ENCODE peak calls at places on chromosomes 7 and 10, in four cellular contexts. L, E, O and A are unnamed samples. For H3K4me1, the result is how much of the 10 kb centered on the place peaks cover.

GRCh38 chr7:17239683-17240521 is 58.5 kb upstream of the AHR start:
- DNase-seq in L (peak), E (no peak), O (peak), A (no peak)

GRCh38 chr10:71752391-71753090 is 20.8 kb downstream of the VSIR start:
- DNase-seq in L (no peak), E (no peak), O (no peak), A (no peak)

GRCh38 chr10:51186358-51186757 is 112.1 kb downstream of the PRKG1 start:
- DNase-seq in L (no peak), E (no peak), O (no peak), A (no peak)

GRCh38 chr10:73576890-73577591 is 14.1 kb downstream of the USP54 start:
- DNase-seq in L (no peak), E (no peak), O (no peak), A (no peak)

GRCh38 chr10:118542789-118543188 is 52.7 kb downstream of the PRLHR start:
- DNase-seq in L (no peak), E (no peak), O (no peak), A (no peak)

GRCh38 chr10:121240556-121240955 is 357.7 kb downstream of the FGFR2 start:
- DNase-seq in L (no peak), E (no peak), O (no peak), A (no peak)

GRCh38 chr10:51879238-51879637 is 179.8 kb upstream of the CSTF2T start:
- DNase-seq in L (no peak), E (no peak), O (no peak), A (no peak)

GRCh38 chr10:94500063-94500462 is 45.5 kb upstream of the HELLS start:
- DNase-seq in L (no peak), E (no peak), O (peak), A (no peak)

GRCh38 chr10:13865758-13866491 is 279.2 kb downstream of the PRPF18 start:
- DNase-seq in L (peak), E (no peak), O (no peak), A (peak)

GRCh38 chr7:31373337-31374289 is 33.1 kb upstream of the NEUROD6 start:
- DNase-seq in L (peak), E (peak), O (peak), A (peak)

GRCh38 chr7:129122086-129122750 is 22.3 kb upstream of the TSPAN33 start:
- DNase-seq in L (no peak), E (no peak), O (no peak), A (no peak)

GRCh38 chr7:151694828-151695580 is 175.3 kb upstream of the RHEB start:
- DNase-seq in L (no peak), E (no peak), O (peak), A (no peak)

GRCh38 chr10:83932245-83932644 is 207.1 kb upstream of the GHITM start:
- DNase-seq in L (no peak), E (no peak), O (no peak), A (no peak)

GRCh38 chr7:7913506-7913905 is 55.1 kb upstream of the GLCCI1 start:
- DNase-seq in L (no peak), E (no peak), O (peak), A (no peak)

GRCh38 chr10:53063805-53064204 is 291.2 kb upstream of the MBL2 start:
- DNase-seq in L (no peak), E (no peak), O (no peak), A (no peak)

GRCh38 chr7:111091623-111092370 is 870 bp downstream of the LRRN3 start:
- DNase-seq in L (no peak), E (no peak), O (no peak), A (no peak)

GRCh38 chr10:63206997-63207952 is 74.1 kb downstream of the NRBF2 start:
- DNase-seq in L (no peak), E (no peak), O (no peak), A (no peak)

GRCh38 chr10:114749014-114749413 is 72.6 kb upstream of the FHIP2A start:
- DNase-seq in L (no peak), E (peak), O (no peak), A (no peak)

GRCh38 chr7:157490465-157490912 is 153.7 kb downstream of the DNAJB6 start:
- DNase-seq in L (peak), E (peak), O (peak), A (peak)

GRCh38 chr7:125253454-125254182 is 324.0 kb upstream of the POT1 start:
- DNase-seq in L (no peak), E (no peak), O (no peak), A (no peak)

GRCh38 chr10:90859321-90859751 is 1.5 kb upstream of the HTR7 start:
- DNase-seq in L (peak), E (no peak), O (peak), A (peak)

GRCh38 chr7:4712371-4713182 is 30.5 kb downstream of the FOXK1 start:
- DNase-seq in L (no peak), E (peak), O (peak), A (peak)

GRCh38 chr10:122279725-122280141 is 8.6 kb downstream of the BTBD16 start:
- DNase-seq in L (peak), E (peak), O (peak), A (no peak)

GRCh38 chr10:48667960-48668541 is 16.6 kb upstream of the WDFY4 start:
- DNase-seq in L (no peak), E (no peak), O (no peak), A (no peak)

GRCh38 chr7:12030116-12030515 is 181.0 kb upstream of the TMEM106B start:
- DNase-seq in L (no peak), E (no peak), O (no peak), A (no peak)

GRCh38 chr10:30857803-30858202 is 173.9 kb downstream of the ZNF438 start:
- DNase-seq in L (no peak), E (no peak), O (no peak), A (no peak)

GRCh38 chr10:118276203-118276602 is 65.9 kb downstream of the FAM204A start:
- DNase-seq in L (no peak), E (no peak), O (no peak), A (no peak)

GRCh38 chr10:48608279-48608681 is 3.4 kb upstream of the ARHGAP22 start:
- DNase-seq in L (peak), E (peak), O (peak), A (peak)

GRCh38 chr7:2967705-2968104 is 76.0 kb downstream of the CARD11 start:
- DNase-seq in L (no peak), E (no peak), O (no peak), A (no peak)

GRCh38 chr7:142853739-142854504 is 954 bp upstream of the EPHB6 start:
- DNase-seq in L (peak), E (peak), O (peak), A (peak)

GRCh38 chr7:106029941-106030340 is 66.9 kb downstream of the CDHR3 start:
- DNase-seq in L (no peak), E (no peak), O (no peak), A (no peak)

GRCh38 chr10:58475322-58476277 is 37.1 kb upstream of the BICC1 start:
- DNase-seq in L (no peak), E (no peak), O (no peak), A (no peak)

GRCh38 chr7:75905785-75906604 is 9.0 kb upstream of the POR start:
- DNase-seq in L (no peak), E (no peak), O (peak), A (no peak)

GRCh38 chr7:100545636-100546128 is 6.7 kb downstream of the AGFG2 start:
- DNase-seq in L (peak), E (peak), O (peak), A (peak)

GRCh38 chr7:100544949-100545635 is 6.1 kb downstream of the AGFG2 start:
- DNase-seq in L (no peak), E (no peak), O (peak), A (no peak)

GRCh38 chr7:100546129-100546867 is 7.3 kb downstream of the AGFG2 start:
- DNase-seq in L (no peak), E (no peak), O (peak), A (no peak)

GRCh38 chr7:100543586-100543985 is 4.6 kb downstream of the AGFG2 start:
- DNase-seq in L (no peak), E (no peak), O (no peak), A (no peak)

DNA sequence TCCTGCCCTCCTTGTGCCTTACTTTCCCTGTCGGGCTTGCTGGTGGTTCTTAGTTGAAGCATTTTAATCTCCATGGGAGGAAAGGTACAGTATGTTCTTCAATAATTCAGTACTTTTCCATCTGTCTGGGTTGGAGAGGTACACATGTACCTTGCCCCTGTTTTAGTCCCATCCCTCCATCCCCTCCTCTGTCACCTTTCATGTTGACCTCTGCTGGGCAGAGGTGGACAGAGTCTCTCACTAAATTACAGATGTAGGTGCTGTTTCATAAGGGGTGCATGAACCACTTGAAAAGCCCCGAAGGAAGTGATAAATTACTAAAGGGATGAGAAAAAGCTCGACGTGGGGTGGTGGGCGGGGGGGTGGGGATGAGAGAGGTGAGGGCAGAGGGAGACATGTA is 5.4 kb downstream of the AGFG2 start:
- DNase-seq in L (no peak), E (no peak), O (peak), A (no peak)
- H3K4me1 ChIP-seq in L (half or more), E (half or more), O (half or more), A (half or more)

DNA sequence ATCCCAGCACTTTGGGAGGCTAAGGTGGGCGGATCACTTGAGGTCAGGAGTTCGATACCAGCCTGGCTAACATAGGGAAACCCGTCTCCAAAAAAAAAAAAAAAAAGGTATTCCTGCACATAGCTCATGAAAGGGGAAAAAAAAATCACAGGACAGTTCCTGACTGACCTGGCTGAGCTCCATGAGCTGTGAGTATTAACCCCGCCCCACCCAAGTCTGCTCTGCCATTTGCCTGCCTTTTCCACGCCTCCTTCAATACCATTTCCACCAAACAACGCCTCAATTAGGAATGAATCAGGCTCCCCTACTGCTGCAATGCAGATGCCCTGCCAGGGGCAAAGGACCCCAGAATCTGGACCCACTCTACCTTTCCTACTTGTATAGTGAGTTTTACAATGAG is 55.0 kb downstream of the PDIA4 start:
- DNase-seq in L (no peak), E (no peak), O (no peak), A (no peak)
- TF ChIP-seq TCF7L2 in L (no peak), E (no peak), O (no peak), A (no peak)

GRCh38 chr10:34838366-34838900 is 23.3 kb upstream of the PARD3 start:
- DNase-seq in L (no peak), E (no peak), O (no peak), A (no peak)
- TF ChIP-seq POLR2AphosphoS5 in L (no peak), E (no peak), O (no peak), A (no peak)

GRCh38 chr10:623039-623438 is 66.4 kb downstream of the DIP2C start:
- DNase-seq in L (no peak), E (no peak), O (no peak), A (no peak)
- H3K4me1 ChIP-seq in L (under half), E (under half), O (under half), A (under half)

GRCh38 chr7:22610258-22610657 is 110.3 kb upstream of the STEAP1B start:
- DNase-seq in L (no peak), E (no peak), O (no peak), A (no peak)
- TF ChIP-seq TCF7L2 in L (no peak), E (no peak), O (no peak), A (no peak)

GRCh38 chr7:25840209-25840792 is 311.7 kb upstream of the NFE2L3 start:
- DNase-seq in L (no peak), E (no peak), O (no peak), A (no peak)
- TF ChIP-seq POLR2AphosphoS5 in L (no peak), E (no peak), O (no peak), A (no peak)

GRCh38 chr10:43287056-43288007 is 20.5 kb upstream of the RASGEF1A start:
- DNase-seq in L (peak), E (peak), O (no peak), A (peak)

GRCh38 chr10:43284341-43284910 is 17.6 kb upstream of the RASGEF1A start:
- DNase-seq in L (no peak), E (no peak), O (no peak), A (no peak)

GRCh38 chr10:43278216-43278615 is 11.4 kb upstream of the RASGEF1A start:
- DNase-seq in L (no peak), E (no peak), O (no peak), A (no peak)

GRCh38 chr10:43286076-43286805 is 19.4 kb upstream of the RASGEF1A start:
- DNase-seq in L (no peak), E (no peak), O (no peak), A (no peak)

DNA sequence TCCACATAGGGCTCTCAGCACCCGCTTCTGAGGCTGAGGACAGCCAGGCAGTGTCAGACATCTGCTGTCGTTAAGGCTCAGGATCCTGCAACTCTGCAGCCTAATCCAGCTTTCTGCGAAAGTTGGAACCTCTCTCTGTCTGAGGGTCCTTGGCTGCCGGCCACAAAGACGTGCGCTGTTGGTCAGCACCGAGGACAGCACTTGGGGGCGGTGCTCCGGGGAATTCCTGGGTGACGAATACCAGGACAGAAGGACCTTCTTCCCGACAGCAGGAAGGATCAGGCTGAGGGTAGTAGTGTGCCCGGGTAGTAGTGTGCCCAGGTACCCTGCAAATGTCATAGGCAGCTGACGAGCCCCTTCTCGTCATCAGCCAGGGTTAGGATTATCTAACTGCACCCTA is 16.0 kb upstream of the RASGEF1A start:
- DNase-seq in L (no peak), E (peak), O (no peak), A (no peak)
- H3K4me1 ChIP-seq in L (under half), E (under half), O (under half), A (under half)

DNA sequence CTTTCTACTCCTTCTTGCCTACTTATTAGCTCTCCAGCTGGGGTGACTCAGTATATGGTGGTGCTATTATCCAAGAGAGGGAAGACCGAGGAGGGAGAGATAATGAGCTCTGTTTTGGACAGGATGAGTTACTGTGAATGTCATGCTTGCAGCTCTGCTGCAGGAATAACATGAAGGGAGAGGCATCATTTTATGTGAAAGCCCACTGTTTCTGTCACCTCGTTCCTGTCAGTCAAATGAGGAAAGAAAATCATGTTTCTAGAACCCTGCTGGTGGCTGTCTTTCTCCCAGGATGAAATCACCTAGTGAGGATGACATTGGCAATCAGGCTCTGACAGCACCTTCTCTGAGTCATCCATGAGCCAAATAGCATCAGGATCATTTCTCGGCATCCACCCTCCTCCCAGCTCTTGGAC is 1291.6 kb upstream of the AUTS2 start:
- DNase-seq in L (no peak), E (no peak), O (no peak), A (no peak)
- TF ChIP-seq TCF7L2 in L (no peak), E (no peak), O (no peak), A (no peak)

DNA sequence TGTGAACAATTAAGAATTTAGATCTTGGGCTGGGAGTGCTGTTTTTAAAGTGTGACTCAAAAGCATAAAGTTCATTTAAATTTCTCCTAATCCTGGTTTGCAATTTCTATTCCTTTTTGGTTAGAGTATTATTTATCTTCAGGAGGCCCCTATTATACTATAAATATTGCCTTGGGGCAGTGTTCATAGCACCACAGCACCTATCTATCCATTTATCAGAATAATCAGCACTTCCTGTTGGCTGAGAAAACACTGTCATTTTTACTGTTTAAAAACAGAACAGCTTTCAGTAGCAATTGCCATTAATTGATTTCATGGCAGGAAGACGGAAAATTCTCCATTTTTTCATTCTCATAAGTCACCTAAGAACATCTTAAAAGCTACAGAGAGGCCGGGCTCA is 111.4 kb downstream of the KIAA1217 start:
- DNase-seq in L (no peak), E (no peak), O (no peak), A (no peak)
- TF ChIP-seq POLR2AphosphoS5 in L (no peak), E (no peak), O (no peak), A (no peak)

GRCh38 chr7:155649588-155649987 is 5.1 kb downstream of the RBM33 start:
- DNase-seq in L (no peak), E (no peak), O (no peak), A (no peak)
- H3K4me1 ChIP-seq in L (under half), E (under half), O (half or more), A (under half)